ENCODE peak calls at places on chromosomes 1 and 21, in five cellular contexts. O is mesendoderm, Z is H9, E is H1, K is neuronal stem cell. S is an unnamed sample.

GRCh38 chr21:37742532-37742931 is 173.7 kb downstream of the KCNJ6 start:
- DNase-seq in O (no peak), Z (no peak), E (no peak), K (no peak), S (peak; percentile 41)

GRCh38 chr1:17287377-17287776 is 20.6 kb upstream of the PADI4 start:
- DNase-seq in O (peak; percentile 18), Z (no peak), E (no peak), K (no peak), S (peak; percentile 34)

GRCh38 chr21:36589352-36589971 is 109.5 kb upstream of the SIM2 start:
- DNase-seq in O (peak; percentile 42), Z (peak; percentile 49), E (peak; percentile 69), K (no peak), S (peak; percentile 4)

GRCh38 chr1:64663654-64664053 is 81.2 kb upstream of the RAVER2 start:
- DNase-seq in O (peak; percentile 66), Z (peak; percentile 50), E (peak; percentile 52), K (peak; percentile 15), S (peak; percentile 11)

GRCh38 chr1:54385727-54386022 is 20.5 kb downstream of the SSBP3 start:
- DNase-seq in O (no peak), Z (no peak), E (no peak), K (no peak), S (no peak)

GRCh38 chr1:240598602-240599001 is 13.4 kb downstream of the GREM2 start:
- DNase-seq in O (no peak), Z (no peak), E (no peak), K (no peak), S (no peak)

GRCh38 chr1:54273837-54274192 is 73.8 kb downstream of the MRPL37 start:
- DNase-seq in O (peak; percentile 82), Z (peak; percentile 55), E (no peak), K (no peak), S (peak; percentile 55)

GRCh38 chr1:50976890-50977574 is 7.0 kb downstream of the CDKN2C start:
- DNase-seq in O (peak; percentile 57), Z (peak; percentile 40), E (peak; percentile 53), K (no peak), S (peak; percentile 49)

GRCh38 chr1:70034403-70034802 is 171.0 kb downstream of the LRRC40 start:
- DNase-seq in O (peak; percentile 90), Z (peak; percentile 72), E (no peak), K (peak; percentile 31), S (peak; percentile 58)

GRCh38 chr1:154493276-154493675 is 8.7 kb upstream of the TDRD10 start:
- DNase-seq in O (peak; percentile 71), Z (peak; percentile 45), E (no peak), K (no peak), S (no peak)

GRCh38 chr1:154304664-154305337 is 16.1 kb upstream of the AQP10 start:
- DNase-seq in O (no peak), Z (no peak), E (no peak), K (no peak), S (no peak)

GRCh38 chr1:8892026-8892425 is 13.5 kb upstream of the ENO1 start:
- DNase-seq in O (no peak), Z (no peak), E (no peak), K (no peak), S (no peak)

GRCh38 chr1:8889925-8890785 is 11.7 kb upstream of the ENO1 start:
- DNase-seq in O (no peak), Z (no peak), E (no peak), K (no peak), S (peak; percentile 45)

GRCh38 chr1:8886589-8886988 is 8.1 kb upstream of the ENO1 start:
- DNase-seq in O (no peak), Z (no peak), E (no peak), K (no peak), S (no peak)

GRCh38 chr1:8891405-8891804 is 12.9 kb upstream of the ENO1 start:
- DNase-seq in O (no peak), Z (no peak), E (no peak), K (no peak), S (no peak)

GRCh38 chr1:8889103-8889846 is 10.8 kb upstream of the ENO1 start:
- DNase-seq in O (no peak), Z (no peak), E (no peak), K (no peak), S (no peak)
- H2BK15ac ChIP-seq in O (no peak overlapping the region), Z (no peak overlapping the region), E (no peak overlapping the region), K (no peak overlapping the region), S (no peak overlapping the region)

GRCh38 chr1:173408886-173409285 is 68.2 kb upstream of the PRDX6 start:
- DNase-seq in O (no peak), Z (no peak), E (no peak), K (no peak), S (no peak)

GRCh38 chr1:173410133-173410793 is 66.9 kb upstream of the PRDX6 start:
- DNase-seq in O (no peak), Z (no peak), E (no peak), K (no peak), S (no peak)

GRCh38 chr1:173409613-173410012 is 67.5 kb upstream of the PRDX6 start:
- DNase-seq in O (no peak), Z (no peak), E (no peak), K (no peak), S (no peak)

GRCh38 chr1:173411835-173412742 is 65.0 kb upstream of the PRDX6 start:
- DNase-seq in O (no peak), Z (no peak), E (no peak), K (no peak), S (peak; percentile 96)

GRCh38 chr1:173410794-173411236 is 66.3 kb upstream of the PRDX6 start:
- DNase-seq in O (no peak), Z (no peak), E (no peak), K (no peak), S (no peak)
- H3K4ac ChIP-seq in O (no peak overlapping the region), Z (no peak overlapping the region), E (no peak overlapping the region), K (no peak overlapping the region), S (no peak overlapping the region)

GRCh38 chr1:3943806-3944620 is 43.9 kb upstream of the C1orf174 start:
- DNase-seq in O (no peak), Z (no peak), E (no peak), K (no peak), S (no peak)

GRCh38 chr1:3943123-3943431 is 43.0 kb upstream of the C1orf174 start:
- DNase-seq in O (no peak), Z (no peak), E (no peak), K (no peak), S (no peak)

GRCh38 chr1:3945916-3946840 is 46.1 kb upstream of the C1orf174 start:
- DNase-seq in O (no peak), Z (no peak), E (no peak), K (no peak), S (no peak)

GRCh38 chr1:3945222-3945621 is 45.1 kb upstream of the C1orf174 start:
- DNase-seq in O (no peak), Z (peak; percentile 15), E (no peak), K (no peak), S (no peak)

GRCh38 chr1:3944621-3944914 is 44.5 kb upstream of the C1orf174 start:
- DNase-seq in O (no peak), Z (no peak), E (no peak), K (no peak), S (no peak)
- H3K18ac ChIP-seq in O (no peak overlapping the region), Z (no peak overlapping the region), E (no peak overlapping the region), K (peak overlapping the region; percentile 65), S (no peak overlapping the region)

GRCh38 chr1:94734963-94735899 is 84.9 kb upstream of the SLC44A3 start:
- DNase-seq in O (peak; percentile 91), Z (peak; percentile 68), E (no peak), K (no peak), S (peak; percentile 86)

GRCh38 chr1:94736549-94736948 is 83.6 kb upstream of the SLC44A3 start:
- DNase-seq in O (no peak), Z (no peak), E (no peak), K (no peak), S (no peak)

GRCh38 chr1:94737124-94737998 is 82.8 kb upstream of the SLC44A3 start:
- DNase-seq in O (no peak), Z (no peak), E (no peak), K (no peak), S (peak; percentile 91)

GRCh38 chr1:94738371-94738770 is 81.8 kb upstream of the SLC44A3 start:
- DNase-seq in O (no peak), Z (no peak), E (no peak), K (no peak), S (peak; percentile 81)

DNA sequence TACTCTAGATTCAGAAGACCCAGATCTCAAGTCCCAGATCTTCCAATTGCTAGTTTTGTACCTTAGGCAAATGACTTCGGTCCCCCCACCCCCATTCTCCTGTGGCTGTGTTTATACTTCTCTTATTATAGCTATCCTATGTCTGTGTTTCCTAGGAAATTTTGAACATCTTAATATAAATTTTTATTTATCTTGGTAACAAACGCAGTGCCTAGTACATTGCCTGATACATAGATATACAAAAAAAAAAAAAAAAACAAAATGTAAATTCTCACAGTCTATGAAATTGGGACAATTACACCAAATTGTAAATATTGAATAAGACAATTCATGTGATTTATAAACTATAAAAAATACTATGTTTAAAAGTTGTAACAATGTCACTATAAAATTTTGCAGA is 84.1 kb upstream of the SLC44A3 start:
- DNase-seq in O (no peak), Z (no peak), E (no peak), K (no peak), S (no peak)
- H2BK15ac ChIP-seq in O (no peak overlapping the region), Z (no peak overlapping the region), E (no peak overlapping the region), K (no peak overlapping the region), S (no peak overlapping the region)

GRCh38 chr1:190738321-190738720 is 260.7 kb upstream of the BRINP3 start:
- DNase-seq in O (no peak), Z (no peak), E (no peak), K (no peak), S (no peak)
- H3K4ac ChIP-seq in O (no peak overlapping the region), Z (no peak overlapping the region), E (no peak overlapping the region), K (no peak overlapping the region), S (no peak overlapping the region)

GRCh38 chr1:246117066-246117791 is 389.9 kb downstream of the SMYD3 start:
- DNase-seq in O (peak; percentile 65), Z (peak; percentile 49), E (no peak), K (no peak), S (peak; percentile 67)

GRCh38 chr1:246126580-246126979 is 380.5 kb downstream of the SMYD3 start:
- DNase-seq in O (no peak), Z (no peak), E (no peak), K (no peak), S (no peak)

GRCh38 chr1:246122071-246122470 is 385.0 kb downstream of the SMYD3 start:
- DNase-seq in O (no peak), Z (no peak), E (no peak), K (no peak), S (no peak)

DNA sequence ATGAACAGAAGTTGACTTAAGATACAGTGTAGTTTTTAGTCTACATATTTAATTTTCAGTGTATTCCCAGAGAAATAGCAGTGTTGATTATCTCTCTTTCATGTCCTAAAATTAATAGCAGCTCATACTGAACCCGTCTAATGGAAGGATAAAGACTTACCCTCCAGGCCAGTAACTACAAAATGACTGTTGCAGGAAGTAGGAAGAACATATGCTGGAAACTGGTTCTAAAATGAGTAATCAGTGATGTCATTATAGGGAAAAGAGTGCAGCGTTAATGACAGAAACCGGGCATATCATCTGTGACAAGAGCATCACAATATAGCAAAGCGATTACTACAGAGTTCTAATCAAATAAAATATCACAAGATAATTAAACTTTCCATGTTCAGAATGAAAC is 385.5 kb downstream of the SMYD3 start:
- DNase-seq in O (no peak), Z (no peak), E (no peak), K (no peak), S (no peak)
- H3K18ac ChIP-seq in O (no peak overlapping the region), Z (no peak overlapping the region), E (no peak overlapping the region), K (no peak overlapping the region), S (no peak overlapping the region)

S was measured in mesenchymal stem cell.